ENCODE peak calls at places on chromosomes 16 and 17, in four cellular contexts. D is stimulated activated CD4-positive, alpha-beta T cell treated with anti-CD3 and anti-CD28 coated beads, TNF-alpha, amount 100 ng/mL, for 48 hours; V is HEK293T; Y is activated CD8-positive, alpha-beta T cell treated with anti-CD3 and anti-CD28 coated beads for 36 hours. F is an unnamed sample.

GRCh38 chr17:35969558-35970442 is 11.5 kb downstream of the CCL16 start:
- DNase-seq in D (peak), V (peak), Y (peak), F (peak)

GRCh38 chr17:79211061-79211770 is 136.6 kb downstream of the ENGASE start:
- DNase-seq in D (no peak), V (no peak), Y (no peak), F (no peak)

GRCh38 chr17:30291571-30292489 is at the start of gene BLMH:
- DNase-seq in D (peak), V (peak), Y (peak), F (peak)

GRCh38 chr16:1048442-1049112 is 24.0 kb upstream of the SSTR5 start:
- DNase-seq in D (no peak), V (peak), Y (peak), F (peak)

GRCh38 chr16:12305847-12306246 is 329.3 kb downstream of the SNX29 start:
- DNase-seq in D (no peak), V (no peak), Y (no peak), F (no peak)

GRCh38 chr16:1533443-1533951 is at the start of gene TMEM204:
- DNase-seq in D (no peak), V (no peak), Y (peak), F (no peak)

GRCh38 chr17:72412650-72413076 is 291.8 kb downstream of the SOX9 start:
- DNase-seq in D (no peak), V (no peak), Y (no peak), F (no peak)

GRCh38 chr17:1495265-1495664 is 2.8 kb upstream of the MYO1C start:
- DNase-seq in D (no peak), V (no peak), Y (no peak), F (peak)

GRCh38 chr17:17434477-17434876 is 42.3 kb upstream of the MED9 start:
- DNase-seq in D (no peak), V (no peak), Y (no peak), F (no peak)

GRCh38 chr17:67443931-67444597 is 67.0 kb downstream of the PITPNC1 start:
- DNase-seq in D (no peak), V (no peak), Y (no peak), F (peak)

GRCh38 chr16:65281636-65282035 is 159.8 kb upstream of the CDH11 start:
- DNase-seq in D (no peak), V (no peak), Y (no peak), F (no peak)

GRCh38 chr16:12362482-12363458 is 386.2 kb downstream of the SNX29 start:
- DNase-seq in D (no peak), V (no peak), Y (no peak), F (peak)

GRCh38 chr17:77235370-77236080 is 94.8 kb downstream of the SEC14L1 start:
- DNase-seq in D (no peak), V (no peak), Y (peak), F (no peak)

F was measured in SK-MEL-5.